ENCODE peak calls at places on chromosomes 12 and 14, in five cellular contexts. Z is GM12865, N is tibial artery, A is B cell, R is nephron progenitor cell. O is an unnamed sample.

GRCh38 chr12:5154091-5154490 is 110.4 kb downstream of the KCNA5 start:
- DNase-seq in R (peak), N (no peak), A (no peak), Z (no peak), O (no peak)

GRCh38 chr12:96766232-96766631 is 140.8 kb upstream of the NEDD1 start:
- DNase-seq in N (no peak), A (no peak), R (no peak), Z (no peak), O (no peak)

GRCh38 chr14:89702151-89702936 is 252.2 kb downstream of the EFCAB11 start:
- DNase-seq in N (no peak), Z (peak), A (no peak), R (no peak), O (no peak)

GRCh38 chr12:106994579-106995220 is 7.8 kb upstream of the MTERF2 start:
- DNase-seq in A (no peak), N (no peak), Z (no peak), R (no peak), O (no peak)

GRCh38 chr12:57143454-57143853 is 4.0 kb downstream of the LRP1-AS start:
- DNase-seq in Z (no peak), A (no peak), R (no peak), N (no peak), O (no peak)

GRCh38 chr12:128290938-128291337 is 24.0 kb downstream of the TMEM132C start:
- DNase-seq in Z (no peak), R (no peak), N (no peak), A (no peak), O (no peak)

GRCh38 chr14:60093606-60094005 is 1.9 kb downstream of the PCNX4 start:
- DNase-seq in R (no peak), A (no peak), Z (no peak), N (no peak), O (no peak)

GRCh38 chr14:95322646-95323045 is 2.9 kb upstream of the CLMN start:
- DNase-seq in A (no peak), N (no peak), Z (no peak), R (no peak), O (no peak)

GRCh38 chr12:28540324-28540714 is 350.1 kb downstream of the CCDC91 start:
- DNase-seq in Z (no peak), A (no peak), N (no peak), R (no peak), O (no peak)

GRCh38 chr12:20148241-20148640 is 220.1 kb upstream of the PDE3A start:
- DNase-seq in N (no peak), R (no peak), A (no peak), Z (no peak), O (no peak)

GRCh38 chr12:127628655-127629054 is 638.3 kb upstream of the TMEM132C start:
- DNase-seq in Z (no peak), N (no peak), A (no peak), R (no peak), O (no peak)

GRCh38 chr12:110744176-110744575 is 1.5 kb upstream of the PPP1CC start:
- DNase-seq in Z (no peak), A (no peak), R (peak), N (no peak), O (no peak)

GRCh38 chr14:32366995-32367394 is 37.9 kb downstream of the AKAP6 start:
- DNase-seq in N (no peak), R (no peak), Z (no peak), A (no peak), O (no peak)

GRCh38 chr12:113301811-113302210 is 33.1 kb downstream of the SLC8B1 start:
- DNase-seq in Z (no peak), A (no peak), R (no peak), N (no peak), O (no peak)

GRCh38 chr12:81809829-81810595 is 50.9 kb upstream of the PPFIA2 start:
- DNase-seq in Z (peak), N (no peak), R (no peak), A (no peak), O (no peak)

GRCh38 chr14:95513261-95513660 is 3.2 kb downstream of the SYNE3 start:
- DNase-seq in R (no peak), N (no peak), Z (no peak), A (no peak), O (no peak)

GRCh38 chr12:45730842-45731336 is 1.4 kb downstream of the ARID2 start:
- DNase-seq in N (no peak), R (no peak), Z (peak), A (no peak), O (peak)

GRCh38 chr12:16605666-16606116 is 271 bp downstream of the LMO3 start:
- DNase-seq in A (no peak), N (no peak), R (peak), Z (peak), O (no peak)

GRCh38 chr12:22627351-22627750 is 2.4 kb downstream of the ETNK1 start:
- DNase-seq in A (no peak), Z (no peak), N (no peak), R (no peak), O (no peak)

GRCh38 chr12:71299541-71300376 is 139.8 kb upstream of the LGR5 start:
- DNase-seq in Z (no peak), R (no peak), N (no peak), A (no peak), O (no peak)

GRCh38 chr14:30195946-30196345 is 268.3 kb upstream of the PRKD1 start:
- DNase-seq in N (no peak), R (no peak), Z (no peak), A (no peak), O (no peak)

GRCh38 chr12:98635657-98636323 is 8.8 kb downstream of the IKBIP start:
- DNase-seq in R (no peak), N (no peak), A (peak), Z (peak), O (no peak)

GRCh38 chr12:110135806-110136205 is 11.6 kb downstream of the IFT81 start:
- DNase-seq in Z (no peak), R (no peak), N (no peak), A (no peak), O (no peak)

GRCh38 chr12:30953946-30954766 is 27.6 kb downstream of the TSPAN11 start:
- DNase-seq in N (no peak), Z (no peak), A (no peak), R (no peak), O (no peak)

GRCh38 chr12:6327159-6327558 is 14.7 kb downstream of the TNFRSF1A start:
- DNase-seq in R (no peak), Z (no peak), N (no peak), A (no peak), O (no peak)

GRCh38 chr14:34329281-34329680 is 132.8 kb downstream of the SPTSSA start:
- DNase-seq in A (no peak), Z (no peak), R (no peak), N (no peak), O (no peak)

GRCh38 chr14:34322940-34323418 is 139.1 kb downstream of the SPTSSA start:
- DNase-seq in Z (peak), A (peak), R (peak), N (no peak), O (peak)

GRCh38 chr14:34328178-34328577 is 133.9 kb downstream of the SPTSSA start:
- DNase-seq in R (no peak), N (no peak), A (no peak), Z (no peak), O (no peak)

GRCh38 chr14:34325493-34325892 is 136.5 kb downstream of the SPTSSA start:
- DNase-seq in A (no peak), N (no peak), Z (no peak), R (no peak), O (no peak)

GRCh38 chr14:34324363-34324795 is 137.7 kb downstream of the SPTSSA start:
- DNase-seq in N (no peak), R (peak), A (no peak), Z (peak), O (peak)
- TF ChIP-seq CTCF in N (peak), R (peak), A (peak), Z (peak), O (peak)

GRCh38 chr14:23076785-23077408 is 18.0 kb downstream of the ACIN1 start:
- DNase-seq in R (no peak), N (no peak), Z (no peak), A (no peak), O (peak)
- TF ChIP-seq CTCF in R (peak), N (peak), Z (peak), A (peak), O (peak)

DNA sequence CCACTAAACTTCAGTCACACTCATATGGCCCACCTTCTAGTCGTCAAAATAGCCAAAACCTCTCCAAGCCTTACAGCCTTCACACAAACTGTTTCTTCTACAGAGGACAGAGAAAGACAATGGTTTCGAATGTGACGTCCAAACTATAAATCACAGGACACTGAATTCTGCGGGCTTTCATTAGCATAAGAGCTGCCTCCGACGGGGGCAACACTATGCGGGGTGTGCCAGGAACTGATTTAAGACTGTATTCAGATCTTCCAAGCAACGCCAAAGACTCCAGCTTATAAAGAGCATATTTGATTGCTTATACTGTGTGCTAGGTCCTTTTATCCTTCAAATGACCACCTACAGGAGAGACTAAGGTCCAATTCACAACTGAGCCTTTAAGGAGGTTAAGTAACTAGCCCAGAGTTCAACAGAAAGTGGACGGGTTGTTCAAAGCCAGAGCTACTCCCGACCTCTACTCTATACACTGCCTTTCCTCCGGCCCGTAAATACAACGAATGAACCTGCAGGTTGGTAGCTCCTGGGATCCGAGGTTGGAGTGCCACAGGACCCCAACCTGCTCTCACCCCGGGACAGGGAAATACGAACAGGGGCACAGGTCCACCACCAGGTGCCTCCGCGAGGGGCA is 574 bp downstream of the L2HGDH start:
- DNase-seq in A (no peak), N (no peak), Z (no peak), R (peak), O (no peak)
- TF ChIP-seq CTCF in A (no peak), N (no peak), Z (peak), R (peak), O (no peak)

DNA sequence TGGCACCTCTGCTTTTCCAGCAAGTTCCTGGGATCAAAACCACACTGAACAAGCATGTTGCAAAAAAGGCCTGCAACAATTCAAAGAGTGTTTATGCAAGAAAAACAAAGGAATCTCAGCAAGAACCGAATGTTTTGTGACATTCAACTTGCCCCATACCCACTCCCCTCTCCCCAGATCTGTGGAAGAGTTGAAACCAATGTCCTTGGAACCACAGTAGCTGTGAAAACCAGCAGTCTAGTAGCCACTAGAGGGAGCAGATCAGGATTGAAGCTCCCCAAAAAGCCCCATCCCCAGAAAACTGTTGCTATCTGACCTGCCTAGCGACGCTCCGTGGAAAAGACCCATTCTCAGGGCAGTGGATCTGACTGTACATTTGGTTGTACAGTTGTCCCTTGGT is 27.1 kb downstream of the PRKAB1 start:
- DNase-seq in R (no peak), Z (no peak), A (no peak), N (peak), O (no peak)
- TF ChIP-seq CTCF in R (peak), Z (peak), A (no peak), N (no peak), O (no peak)

DNA sequence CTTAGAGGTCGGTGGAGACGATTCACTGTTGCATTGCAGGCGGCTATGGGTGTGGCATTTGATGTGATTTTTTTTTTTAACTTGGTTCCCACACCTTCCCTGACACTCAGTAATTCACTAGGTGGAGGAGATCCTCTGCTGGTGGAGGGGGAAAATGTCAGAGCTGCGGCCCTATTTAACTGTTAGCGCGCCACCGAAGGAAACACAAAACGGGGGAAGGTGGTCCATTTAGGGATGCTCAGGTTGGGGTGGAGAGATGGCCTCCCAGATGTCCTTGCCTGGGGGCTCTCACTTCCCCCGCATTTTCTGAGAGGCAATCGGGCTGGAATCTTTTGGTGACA is 4.3 kb upstream of the HOXC12 start:
- DNase-seq in A (no peak), Z (no peak), N (no peak), R (no peak), O (no peak)
- TF ChIP-seq CTCF in A (no peak), Z (no peak), N (no peak), R (no peak), O (no peak)

GRCh38 chr12:100058482-100059029 is 73.8 kb upstream of the ANKS1B start:
- DNase-seq in A (no peak), R (no peak), Z (peak), N (no peak), O (no peak)
- TF ChIP-seq CTCF in A (no peak), R (no peak), Z (peak), N (no peak), O (no peak)

DNA sequence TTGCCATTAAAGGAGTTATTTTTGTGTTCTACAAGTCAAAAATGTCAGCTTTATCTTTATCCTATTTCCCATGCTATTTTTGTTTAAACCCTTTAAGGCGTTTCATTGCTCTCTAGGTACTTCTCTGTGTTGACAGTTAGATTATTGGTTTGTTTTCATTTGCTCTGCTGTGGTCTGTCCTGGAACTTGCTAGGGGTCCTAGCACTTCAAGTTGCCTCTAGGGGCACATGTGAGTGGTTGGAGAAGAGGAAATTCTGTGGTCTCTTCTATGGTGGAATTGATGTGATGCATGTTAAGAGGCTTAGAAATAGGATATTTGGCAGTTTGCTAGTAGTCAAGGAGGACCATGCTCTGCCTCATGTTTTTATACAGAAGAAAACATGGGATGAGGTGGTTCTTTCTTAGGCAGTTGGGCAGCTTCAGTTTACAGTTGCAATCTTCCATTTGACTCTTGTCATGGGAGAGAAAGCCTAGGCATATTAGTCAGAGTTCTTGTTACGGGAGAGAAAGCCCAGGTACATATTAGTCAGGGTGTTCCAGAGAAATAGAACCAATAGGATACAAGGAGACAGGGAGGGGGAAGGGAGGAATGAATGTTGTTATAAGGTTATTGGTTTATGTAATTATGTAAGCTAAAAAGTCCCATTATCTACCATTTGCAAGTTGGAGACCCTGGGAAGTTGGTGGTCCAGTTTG is 14.4 kb downstream of the TTLL5 start:
- DNase-seq in N (no peak), Z (no peak), R (no peak), A (no peak), O (no peak)
- TF ChIP-seq CTCF in N (no peak), Z (no peak), R (no peak), A (no peak), O (no peak)

GRCh38 chr14:33879684-33880286 is 71.1 kb downstream of the EGLN3 start:
- DNase-seq in R (no peak), Z (no peak), A (no peak), N (no peak), O (no peak)
- TF ChIP-seq CTCF in R (no peak), Z (no peak), A (no peak), N (no peak), O (no peak)

DNA sequence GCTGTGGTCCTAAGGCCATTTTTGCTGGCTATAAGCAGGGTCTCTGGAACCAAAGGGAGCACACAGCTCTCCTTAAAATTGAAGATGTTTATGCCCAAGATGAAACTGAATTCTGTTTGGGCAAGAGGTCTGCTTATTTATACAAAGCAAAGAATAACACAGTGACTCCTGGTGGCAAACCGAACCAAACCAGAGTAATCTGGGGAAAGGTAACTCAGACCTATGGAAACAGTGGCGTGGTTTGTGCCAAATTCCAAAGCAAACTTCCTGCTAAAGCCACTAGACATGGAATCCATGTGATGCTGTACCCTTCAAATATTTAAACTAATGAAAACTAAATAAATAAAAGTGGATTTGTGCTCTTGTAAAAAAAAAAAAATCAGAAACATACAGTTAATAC is 29.6 kb upstream of the BICDL1 start:
- DNase-seq in Z (no peak), N (no peak), R (no peak), A (no peak), O (no peak)
- TF ChIP-seq CTCF in Z (no peak), N (no peak), R (no peak), A (no peak), O (no peak)

GRCh38 chr12:104454997-104455396 is 1.8 kb upstream of the CHST11 start:
- DNase-seq in Z (no peak), A (no peak), N (no peak), R (no peak), O (no peak)

GRCh38 chr12:104457746-104458644 is 1.2 kb downstream of the CHST11 start:
- DNase-seq in R (peak), Z (peak), A (no peak), N (peak), O (peak)

GRCh38 chr12:104455594-104456416 is 943 bp upstream of the CHST11 start:
- DNase-seq in R (no peak), Z (no peak), A (no peak), N (no peak), O (no peak)

GRCh38 chr12:104456950-104457745 is 400 bp downstream of the CHST11 start:
- DNase-seq in R (peak), N (peak), A (no peak), Z (peak), O (peak)

DNA sequence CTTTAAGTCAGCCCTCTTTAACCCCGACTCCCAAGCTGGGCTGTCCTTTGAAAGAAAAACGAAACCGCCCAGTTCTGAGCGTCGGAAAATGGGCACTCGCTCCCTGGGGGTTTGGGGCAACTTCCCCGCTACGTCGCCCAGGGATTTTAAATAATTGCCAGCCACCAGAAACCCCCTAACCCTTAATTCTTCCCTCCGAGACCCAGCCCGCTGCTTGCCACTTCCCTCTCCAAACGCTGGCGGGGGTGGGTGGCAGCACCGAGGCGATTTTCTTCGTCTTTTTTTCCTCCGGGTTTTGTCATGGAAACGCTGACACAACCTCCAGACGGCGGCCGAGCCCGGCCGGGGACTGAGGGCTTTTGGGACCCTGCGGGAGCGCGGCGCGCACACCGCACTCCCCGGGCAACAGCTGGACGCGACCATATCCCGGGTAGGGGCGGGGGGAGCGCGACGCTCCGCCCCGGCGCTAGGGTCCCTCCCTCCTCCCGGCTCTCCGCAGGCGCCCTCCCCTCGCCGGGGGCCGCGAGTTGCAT is at the start of gene CHST11:
- DNase-seq in R (peak), N (peak), A (peak), Z (peak), O (peak)
- TF ChIP-seq CTCF in R (no peak), N (peak), A (peak), Z (no peak), O (no peak)

O was measured in endothelial cell.